ENCODE peak calls at places on chromosomes 16 and 17, in four cellular contexts. D is neural progenitor cell, Q is OCI-LY7, I is hepatocyte. F is an unnamed sample.

GRCh38 chr17:30958187-30958586 is 12.7 kb upstream of the RNF135 start:
- DNase-seq in D (no peak), Q (peak; percentile 77), I (no peak), F (peak; percentile 25)

GRCh38 chr17:72308744-72309395 is 188.1 kb downstream of the SOX9 start:
- DNase-seq in D (no peak), Q (no peak), I (peak; percentile 26), F (no peak)

GRCh38 chr17:35745749-35746320 is 7.2 kb downstream of the GAS2L2 start:
- DNase-seq in D (no peak), Q (no peak), I (no peak), F (no peak)

GRCh38 chr16:75351183-75351582 is 82.1 kb downstream of the CFDP1 start:
- DNase-seq in D (no peak), Q (no peak), I (no peak), F (peak; percentile 88)

GRCh38 chr17:67272312-67273050 is 27.5 kb upstream of the HELZ start:
- DNase-seq in D (peak; percentile 53), Q (peak; percentile 26), I (no peak), F (no peak)

GRCh38 chr17:78166416-78166815 is 2.0 kb upstream of the SYNGR2 start:
- DNase-seq in D (no peak), Q (no peak), I (no peak), F (no peak)

GRCh38 chr17:41697122-41697962 is 8.7 kb downstream of the EIF1 start:
- DNase-seq in D (no peak), Q (no peak), I (peak; percentile 70), F (peak; percentile 86)

GRCh38 chr17:50452627-50453300 is 15.9 kb downstream of the CHAD start:
- DNase-seq in D (no peak), Q (no peak), I (no peak), F (peak; percentile 35)

GRCh38 chr17:50923611-50924010 is 57.5 kb upstream of the TOB1 start:
- DNase-seq in D (no peak), Q (no peak), I (no peak), F (no peak)

GRCh38 chr16:13940397-13940933 is 20.5 kb downstream of the ERCC4 start:
- DNase-seq in D (peak; percentile 34), Q (no peak), I (peak; percentile 74), F (no peak)

GRCh38 chr16:75789237-75789636 is 62.9 kb upstream of the CPHXL start:
- DNase-seq in D (peak; percentile 66), Q (peak; percentile 70), I (peak; percentile 75), F (peak; percentile 66)

GRCh38 chr17:48494335-48494734 is 36.5 kb downstream of the HOXB1 start:
- DNase-seq in D (no peak), Q (no peak), I (no peak), F (peak; percentile 80)

GRCh38 chr17:80539022-80539421 is 5.6 kb upstream of the RPTOR start:
- DNase-seq in D (peak; percentile 45), Q (peak; percentile 63), I (no peak), F (peak; percentile 13)

GRCh38 chr17:1042486-1042885 is 45.6 kb downstream of the TIMM22 start:
- DNase-seq in D (no peak), Q (no peak), I (no peak), F (no peak)

GRCh38 chr17:64707077-64707591 is 45.0 kb upstream of the SMURF2 start:
- DNase-seq in D (no peak), Q (no peak), I (peak; percentile 73), F (peak; percentile 99)

GRCh38 chr16:18050777-18051176 is 285.8 kb downstream of the NPIPA8 start:
- DNase-seq in D (no peak), Q (no peak), I (no peak), F (no peak)

GRCh38 chr16:29806641-29807425 is 504 bp downstream of the MAZ start:
- DNase-seq in D (peak; percentile 82), Q (peak; percentile 73), I (peak; percentile 71), F (peak; percentile 57)

GRCh38 chr17:52297230-52298010 is 138.9 kb upstream of the CA10 start:
- DNase-seq in D (peak; percentile 5), Q (no peak), I (peak; percentile 20), F (peak; percentile 0)

GRCh38 chr17:3960764-3961163 is 3.5 kb downstream of the ATP2A3 start:
- DNase-seq in D (no peak), Q (no peak), I (no peak), F (peak; percentile 34)

GRCh38 chr17:13031718-13032350 is 14.0 kb upstream of the ELAC2 start:
- DNase-seq in D (peak; percentile 66), Q (peak; percentile 74), I (peak; percentile 60), F (peak; percentile 77)

GRCh38 chr16:50297301-50298074 is 31.1 kb downstream of the ADCY7 start:
- DNase-seq in D (no peak), Q (no peak), I (no peak), F (no peak)

GRCh38 chr17:74002241-74002640 is 201.2 kb upstream of the RPL38 start:
- DNase-seq in D (no peak), Q (no peak), I (no peak), F (no peak)

GRCh38 chr17:80822700-80823410 is 168.8 kb upstream of the CHMP6 start:
- DNase-seq in D (no peak), Q (no peak), I (peak; percentile 87), F (no peak)

GRCh38 chr17:64741924-64742670 is 80.0 kb upstream of the SMURF2 start:
- DNase-seq in D (no peak), Q (no peak), I (no peak), F (peak; percentile 85)

GRCh38 chr17:29238133-29238850 is 8.4 kb upstream of the CRYBA1 start:
- DNase-seq in D (no peak), Q (no peak), I (no peak), F (peak; percentile 78)

GRCh38 chr16:89478576-89479221 is 11.7 kb downstream of the ANKRD11 start:
- DNase-seq in D (no peak), Q (no peak), I (no peak), F (peak; percentile 77)

GRCh38 chr16:46621902-46622676 is 910 bp upstream of the SHCBP1 start:
- DNase-seq in D (no peak), Q (no peak), I (no peak), F (no peak)

GRCh38 chr16:68179196-68179795 is 56.6 kb downstream of the ESRP2 start:
- DNase-seq in D (no peak), Q (no peak), I (no peak), F (peak; percentile 48)

GRCh38 chr17:17807440-17807839 is 29.3 kb downstream of the SREBF1 start:
- DNase-seq in D (no peak), Q (no peak), I (no peak), F (no peak)

GRCh38 chr17:17808706-17809432 is 27.9 kb downstream of the SREBF1 start:
- DNase-seq in D (peak; percentile 37), Q (peak; percentile 48), I (peak; percentile 57), F (peak; percentile 49)

GRCh38 chr17:17811381-17812210 is 25.2 kb downstream of the SREBF1 start:
- DNase-seq in D (peak; percentile 47), Q (no peak), I (peak; percentile 63), F (no peak)

GRCh38 chr17:17810374-17811248 is 26.2 kb downstream of the SREBF1 start:
- DNase-seq in D (peak; percentile 72), Q (no peak), I (peak; percentile 71), F (peak; percentile 54)

DNA sequence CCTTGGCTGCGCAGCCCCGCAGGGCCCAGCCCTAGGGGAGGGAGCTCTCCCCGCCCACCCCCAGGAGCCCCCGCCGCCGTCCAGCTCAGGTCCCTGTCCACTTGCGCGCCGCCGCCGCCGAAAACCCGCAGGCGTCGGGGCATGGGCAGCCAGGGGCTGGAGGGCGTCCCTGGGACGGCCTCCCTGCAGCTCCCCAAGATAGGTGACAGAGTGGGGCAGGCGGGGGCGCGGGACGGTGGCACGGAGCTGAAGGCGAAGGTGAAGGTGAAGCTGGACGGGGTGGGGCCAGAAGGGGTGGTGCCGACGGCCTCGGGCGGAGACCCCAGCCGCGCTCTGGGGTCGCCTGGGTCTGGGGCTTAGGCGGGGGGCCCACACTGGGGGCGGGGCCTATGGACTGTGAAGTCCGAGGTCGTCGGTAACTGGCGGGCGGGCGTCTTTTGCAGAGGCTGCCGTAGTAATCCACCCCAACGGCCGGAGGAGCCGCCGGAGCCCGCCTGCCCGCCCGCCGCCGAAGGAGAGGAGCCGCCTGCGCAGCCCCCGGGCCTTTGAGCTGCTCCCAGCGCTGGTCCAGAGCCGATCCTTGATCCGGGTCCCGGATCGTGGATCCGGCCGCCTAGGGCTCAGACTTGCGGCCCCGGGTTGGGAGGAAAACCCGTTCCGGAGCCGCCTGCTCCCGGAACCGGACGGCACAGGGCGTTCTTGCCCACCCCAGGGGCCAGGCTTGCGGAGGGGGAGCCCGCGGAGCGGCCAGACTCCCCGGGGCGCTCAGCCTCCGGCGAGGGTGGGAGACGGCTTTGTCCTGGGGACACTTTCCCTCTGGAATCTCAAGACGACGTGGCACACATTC is 27.0 kb downstream of the SREBF1 start:
- DNase-seq in D (peak; percentile 90), Q (no peak), I (peak; percentile 85), F (peak; percentile 82)
- TF ChIP-seq EZH2phosphoT487 in D (peak; percentile 27), Q (no peak), I (no peak), F (no peak)

GRCh38 chr16:24998201-24998600 is 17.0 kb downstream of the ARHGAP17 start:
- DNase-seq in D (no peak), Q (no peak), I (no peak), F (no peak)
- H4K20me1 ChIP-seq in D (peaks cover 78% of the 10 kb centered on the region), Q (no peaks in the 10 kb centered on the region), I (peaks cover 24% of the 10 kb centered on the region), F (peaks cover 4% of the 10 kb centered on the region)

DNA sequence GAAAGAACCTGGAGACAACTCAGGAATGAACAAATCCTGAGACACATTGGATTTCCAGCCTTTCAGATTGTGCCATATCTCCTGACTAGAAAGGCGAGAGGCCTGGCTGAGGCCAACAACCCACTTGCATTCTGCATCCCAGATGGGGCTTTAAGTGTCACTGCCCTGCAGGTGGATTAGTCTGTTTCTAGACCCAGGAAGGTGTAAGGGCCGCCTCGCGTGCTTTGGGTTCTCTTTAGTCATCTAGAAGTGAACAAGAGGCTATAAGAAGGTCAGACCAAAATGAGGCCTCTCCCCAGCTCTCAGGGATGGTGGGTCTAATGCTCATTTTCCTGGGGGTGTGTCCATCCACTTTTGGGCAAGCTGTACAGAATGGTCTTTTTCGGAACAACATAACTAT is 4.9 kb downstream of the SAP30BP start:
- DNase-seq in D (no peak), Q (no peak), I (no peak), F (no peak)
- H3K79me2 ChIP-seq in D (peaks cover 75% of the 10 kb centered on the region), Q (peaks cover 75% of the 10 kb centered on the region), I (peaks cover 72% of the 10 kb centered on the region), F (peaks cover 87% of the 10 kb centered on the region)

GRCh38 chr16:69906838-69907301 is 44.3 kb upstream of the CLEC18A start:
- DNase-seq in D (no peak), Q (no peak), I (no peak), F (peak; percentile 74)

GRCh38 chr16:69909043-69909442 is 42.1 kb upstream of the CLEC18A start:
- DNase-seq in D (no peak), Q (no peak), I (no peak), F (no peak)

GRCh38 chr16:69905171-69905555 is 46.0 kb upstream of the CLEC18A start:
- DNase-seq in D (no peak), Q (no peak), I (no peak), F (no peak)

GRCh38 chr16:69910964-69911363 is 40.2 kb upstream of the CLEC18A start:
- DNase-seq in D (no peak), Q (no peak), I (no peak), F (no peak)

DNA sequence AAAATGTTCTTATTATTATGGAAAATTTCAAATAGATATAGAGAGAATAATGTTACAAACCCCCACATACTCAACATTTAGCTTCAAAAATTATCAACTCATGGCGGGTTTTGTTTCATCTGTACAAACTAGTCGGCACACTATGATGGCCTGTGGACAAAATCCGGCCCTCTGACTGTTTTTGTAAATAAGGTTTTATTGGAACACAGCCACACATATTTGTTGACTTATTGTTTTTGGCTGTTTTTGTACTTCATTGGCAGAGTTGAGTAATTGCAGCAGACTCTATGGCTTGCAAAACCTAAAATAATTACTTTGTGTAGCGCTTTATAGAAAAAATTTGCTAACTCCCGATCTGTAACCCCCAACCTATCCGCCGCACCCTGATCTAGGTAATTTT is 41.4 kb upstream of the CLEC18A start:
- DNase-seq in D (no peak), Q (no peak), I (no peak), F (no peak)
- TF ChIP-seq EZH2phosphoT487 in D (no peak), Q (no peak), I (no peak), F (no peak)

GRCh38 chr16:11402745-11403533 is 57.7 kb downstream of the RMI2 start:
- DNase-seq in D (no peak), Q (no peak), I (no peak), F (no peak)
- H4K20me1 ChIP-seq in D (no peaks in the 10 kb centered on the region), Q (no peaks in the 10 kb centered on the region), I (no peaks in the 10 kb centered on the region), F (no peaks in the 10 kb centered on the region)